ENCODE peak calls at places on chromosome 21, in six cellular contexts. One of them, this sample, is unnamed.

GRCh38 chr21:17387030-17387617 is 125.7 kb upstream of the CXADR start:
- DNase-seq in stimulated activated CD8-positive, alpha-beta memory T cell treated with anti-CD3 and anti-CD28 coated beads, Interleukin-15, amount 100 ng/mL, for 24 hours: no peak
- DNase-seq in activated CD8-positive, alpha-beta memory T cell treated with anti-CD3 and anti-CD28 coated beads, Interleukin-2, amount 50 U/mL, for 4 hours: peak; percentile 27
- DNase-seq in NCI-H1092: peak; percentile 79
- DNase-seq in smooth muscle cell of the brain vasculature: peak; percentile 52
- DNase-seq in GM12865: peak; percentile 68
- DNase-seq in this sample: peak; percentile 66

GRCh38 chr21:32335601-32336575 is 37.2 kb downstream of the MRAP start:
- DNase-seq in stimulated activated CD8-positive, alpha-beta memory T cell treated with anti-CD3 and anti-CD28 coated beads, Interleukin-15, amount 100 ng/mL, for 24 hours: no peak
- DNase-seq in activated CD8-positive, alpha-beta memory T cell treated with anti-CD3 and anti-CD28 coated beads, Interleukin-2, amount 50 U/mL, for 4 hours: no peak
- DNase-seq in NCI-H1092: no peak
- DNase-seq in smooth muscle cell of the brain vasculature: no peak
- DNase-seq in GM12865: no peak
- DNase-seq in this sample: no peak

GRCh38 chr21:43609501-43610340 is 49.6 kb downstream of the HSF2BP start:
- DNase-seq in stimulated activated CD8-positive, alpha-beta memory T cell treated with anti-CD3 and anti-CD28 coated beads, Interleukin-15, amount 100 ng/mL, for 24 hours: no peak
- DNase-seq in activated CD8-positive, alpha-beta memory T cell treated with anti-CD3 and anti-CD28 coated beads, Interleukin-2, amount 50 U/mL, for 4 hours: no peak
- DNase-seq in NCI-H1092: peak; percentile 99
- DNase-seq in smooth muscle cell of the brain vasculature: peak; percentile 74
- DNase-seq in GM12865: no peak
- DNase-seq in this sample: peak; percentile 51

GRCh38 chr21:33418686-33419085 is 15.5 kb downstream of the IFNGR2 start:
- DNase-seq in stimulated activated CD8-positive, alpha-beta memory T cell treated with anti-CD3 and anti-CD28 coated beads, Interleukin-15, amount 100 ng/mL, for 24 hours: no peak
- DNase-seq in activated CD8-positive, alpha-beta memory T cell treated with anti-CD3 and anti-CD28 coated beads, Interleukin-2, amount 50 U/mL, for 4 hours: no peak
- DNase-seq in NCI-H1092: no peak
- DNase-seq in smooth muscle cell of the brain vasculature: no peak
- DNase-seq in GM12865: no peak
- DNase-seq in this sample: no peak

GRCh38 chr21:17463441-17463840 is 49.4 kb upstream of the CXADR start:
- DNase-seq in stimulated activated CD8-positive, alpha-beta memory T cell treated with anti-CD3 and anti-CD28 coated beads, Interleukin-15, amount 100 ng/mL, for 24 hours: no peak
- DNase-seq in activated CD8-positive, alpha-beta memory T cell treated with anti-CD3 and anti-CD28 coated beads, Interleukin-2, amount 50 U/mL, for 4 hours: no peak
- DNase-seq in NCI-H1092: no peak
- DNase-seq in smooth muscle cell of the brain vasculature: no peak
- DNase-seq in GM12865: no peak
- DNase-seq in this sample: peak; percentile 42

GRCh38 chr21:25895565-25896205 is 160.9 kb downstream of the GABPA start:
- DNase-seq in stimulated activated CD8-positive, alpha-beta memory T cell treated with anti-CD3 and anti-CD28 coated beads, Interleukin-15, amount 100 ng/mL, for 24 hours: no peak
- DNase-seq in activated CD8-positive, alpha-beta memory T cell treated with anti-CD3 and anti-CD28 coated beads, Interleukin-2, amount 50 U/mL, for 4 hours: no peak
- DNase-seq in NCI-H1092: no peak
- DNase-seq in smooth muscle cell of the brain vasculature: no peak
- DNase-seq in GM12865: peak; percentile 46
- DNase-seq in this sample: peak; percentile 54

GRCh38 chr21:17784604-17785402 is 34.4 kb downstream of the C21orf91 start:
- DNase-seq in stimulated activated CD8-positive, alpha-beta memory T cell treated with anti-CD3 and anti-CD28 coated beads, Interleukin-15, amount 100 ng/mL, for 24 hours: no peak
- DNase-seq in activated CD8-positive, alpha-beta memory T cell treated with anti-CD3 and anti-CD28 coated beads, Interleukin-2, amount 50 U/mL, for 4 hours: no peak
- DNase-seq in NCI-H1092: no peak
- DNase-seq in smooth muscle cell of the brain vasculature: no peak
- DNase-seq in GM12865: peak; percentile 93
- DNase-seq in this sample: no peak

GRCh38 chr21:42737969-42738590 is 84.7 kb downstream of the PDE9A start:
- DNase-seq in stimulated activated CD8-positive, alpha-beta memory T cell treated with anti-CD3 and anti-CD28 coated beads, Interleukin-15, amount 100 ng/mL, for 24 hours: no peak
- DNase-seq in activated CD8-positive, alpha-beta memory T cell treated with anti-CD3 and anti-CD28 coated beads, Interleukin-2, amount 50 U/mL, for 4 hours: no peak
- DNase-seq in NCI-H1092: no peak
- DNase-seq in smooth muscle cell of the brain vasculature: no peak
- DNase-seq in GM12865: no peak
- DNase-seq in this sample: no peak

GRCh38 chr21:34354836-34355235 is 9.0 kb upstream of the KCNE2 start:
- DNase-seq in stimulated activated CD8-positive, alpha-beta memory T cell treated with anti-CD3 and anti-CD28 coated beads, Interleukin-15, amount 100 ng/mL, for 24 hours: no peak
- DNase-seq in activated CD8-positive, alpha-beta memory T cell treated with anti-CD3 and anti-CD28 coated beads, Interleukin-2, amount 50 U/mL, for 4 hours: no peak
- DNase-seq in NCI-H1092: no peak
- DNase-seq in smooth muscle cell of the brain vasculature: no peak
- DNase-seq in GM12865: no peak
- DNase-seq in this sample: peak; percentile 0

GRCh38 chr21:39630827-39631226 is 18.1 kb downstream of the B3GALT5 start:
- DNase-seq in stimulated activated CD8-positive, alpha-beta memory T cell treated with anti-CD3 and anti-CD28 coated beads, Interleukin-15, amount 100 ng/mL, for 24 hours: no peak
- DNase-seq in activated CD8-positive, alpha-beta memory T cell treated with anti-CD3 and anti-CD28 coated beads, Interleukin-2, amount 50 U/mL, for 4 hours: no peak
- DNase-seq in NCI-H1092: peak; percentile 26
- DNase-seq in smooth muscle cell of the brain vasculature: no peak
- DNase-seq in GM12865: no peak
- DNase-seq in this sample: no peak

GRCh38 chr21:42479582-42479981 is 16.4 kb downstream of the RSPH1 start:
- DNase-seq in stimulated activated CD8-positive, alpha-beta memory T cell treated with anti-CD3 and anti-CD28 coated beads, Interleukin-15, amount 100 ng/mL, for 24 hours: no peak
- DNase-seq in activated CD8-positive, alpha-beta memory T cell treated with anti-CD3 and anti-CD28 coated beads, Interleukin-2, amount 50 U/mL, for 4 hours: no peak
- DNase-seq in NCI-H1092: no peak
- DNase-seq in smooth muscle cell of the brain vasculature: no peak
- DNase-seq in GM12865: no peak
- DNase-seq in this sample: no peak

GRCh38 chr21:44720170-44720569 is 8.8 kb upstream of the TSPEAR start:
- DNase-seq in stimulated activated CD8-positive, alpha-beta memory T cell treated with anti-CD3 and anti-CD28 coated beads, Interleukin-15, amount 100 ng/mL, for 24 hours: no peak
- DNase-seq in activated CD8-positive, alpha-beta memory T cell treated with anti-CD3 and anti-CD28 coated beads, Interleukin-2, amount 50 U/mL, for 4 hours: no peak
- DNase-seq in NCI-H1092: no peak
- DNase-seq in smooth muscle cell of the brain vasculature: no peak
- DNase-seq in GM12865: no peak
- DNase-seq in this sample: no peak

GRCh38 chr21:41406340-41406739 is 19.7 kb upstream of the MX1 start:
- DNase-seq in stimulated activated CD8-positive, alpha-beta memory T cell treated with anti-CD3 and anti-CD28 coated beads, Interleukin-15, amount 100 ng/mL, for 24 hours: no peak
- DNase-seq in activated CD8-positive, alpha-beta memory T cell treated with anti-CD3 and anti-CD28 coated beads, Interleukin-2, amount 50 U/mL, for 4 hours: no peak
- DNase-seq in NCI-H1092: no peak
- DNase-seq in smooth muscle cell of the brain vasculature: no peak
- DNase-seq in GM12865: no peak
- DNase-seq in this sample: no peak

GRCh38 chr21:45454081-45454923 is 49.3 kb downstream of the COL18A1 start:
- DNase-seq in stimulated activated CD8-positive, alpha-beta memory T cell treated with anti-CD3 and anti-CD28 coated beads, Interleukin-15, amount 100 ng/mL, for 24 hours: no peak
- DNase-seq in activated CD8-positive, alpha-beta memory T cell treated with anti-CD3 and anti-CD28 coated beads, Interleukin-2, amount 50 U/mL, for 4 hours: no peak
- DNase-seq in NCI-H1092: no peak
- DNase-seq in smooth muscle cell of the brain vasculature: no peak
- DNase-seq in GM12865: no peak
- DNase-seq in this sample: no peak

GRCh38 chr21:34191876-34192275 is 118.5 kb downstream of the MRPS6 start:
- DNase-seq in stimulated activated CD8-positive, alpha-beta memory T cell treated with anti-CD3 and anti-CD28 coated beads, Interleukin-15, amount 100 ng/mL, for 24 hours: no peak
- DNase-seq in activated CD8-positive, alpha-beta memory T cell treated with anti-CD3 and anti-CD28 coated beads, Interleukin-2, amount 50 U/mL, for 4 hours: no peak
- DNase-seq in NCI-H1092: no peak
- DNase-seq in smooth muscle cell of the brain vasculature: no peak
- DNase-seq in GM12865: no peak
- DNase-seq in this sample: no peak

GRCh38 chr21:45990049-45990711 is 8.6 kb downstream of the COL6A1 start:
- DNase-seq in stimulated activated CD8-positive, alpha-beta memory T cell treated with anti-CD3 and anti-CD28 coated beads, Interleukin-15, amount 100 ng/mL, for 24 hours: no peak
- DNase-seq in activated CD8-positive, alpha-beta memory T cell treated with anti-CD3 and anti-CD28 coated beads, Interleukin-2, amount 50 U/mL, for 4 hours: peak; percentile 9
- DNase-seq in NCI-H1092: no peak
- DNase-seq in smooth muscle cell of the brain vasculature: no peak
- DNase-seq in GM12865: no peak
- DNase-seq in this sample: peak; percentile 5

GRCh38 chr21:32494946-32495703 is 82.6 kb downstream of the EVA1C start:
- DNase-seq in stimulated activated CD8-positive, alpha-beta memory T cell treated with anti-CD3 and anti-CD28 coated beads, Interleukin-15, amount 100 ng/mL, for 24 hours: no peak
- DNase-seq in activated CD8-positive, alpha-beta memory T cell treated with anti-CD3 and anti-CD28 coated beads, Interleukin-2, amount 50 U/mL, for 4 hours: no peak
- DNase-seq in NCI-H1092: no peak
- DNase-seq in smooth muscle cell of the brain vasculature: no peak
- DNase-seq in GM12865: no peak
- DNase-seq in this sample: no peak

GRCh38 chr21:31577280-31577679 is 82.2 kb upstream of the SOD1 start:
- DNase-seq in stimulated activated CD8-positive, alpha-beta memory T cell treated with anti-CD3 and anti-CD28 coated beads, Interleukin-15, amount 100 ng/mL, for 24 hours: no peak
- DNase-seq in activated CD8-positive, alpha-beta memory T cell treated with anti-CD3 and anti-CD28 coated beads, Interleukin-2, amount 50 U/mL, for 4 hours: no peak
- DNase-seq in NCI-H1092: no peak
- DNase-seq in smooth muscle cell of the brain vasculature: no peak
- DNase-seq in GM12865: no peak
- DNase-seq in this sample: no peak

GRCh38 chr21:18499761-18500376 is 96.3 kb upstream of the TMPRSS15 start:
- DNase-seq in stimulated activated CD8-positive, alpha-beta memory T cell treated with anti-CD3 and anti-CD28 coated beads, Interleukin-15, amount 100 ng/mL, for 24 hours: no peak
- DNase-seq in activated CD8-positive, alpha-beta memory T cell treated with anti-CD3 and anti-CD28 coated beads, Interleukin-2, amount 50 U/mL, for 4 hours: no peak
- DNase-seq in NCI-H1092: peak; percentile 42
- DNase-seq in smooth muscle cell of the brain vasculature: no peak
- DNase-seq in GM12865: peak; percentile 54
- DNase-seq in this sample: peak; percentile 44

GRCh38 chr21:42061866-42062542 is 9.1 kb upstream of the UMODL1 start:
- DNase-seq in stimulated activated CD8-positive, alpha-beta memory T cell treated with anti-CD3 and anti-CD28 coated beads, Interleukin-15, amount 100 ng/mL, for 24 hours: no peak
- DNase-seq in activated CD8-positive, alpha-beta memory T cell treated with anti-CD3 and anti-CD28 coated beads, Interleukin-2, amount 50 U/mL, for 4 hours: peak; percentile 57
- DNase-seq in NCI-H1092: no peak
- DNase-seq in smooth muscle cell of the brain vasculature: no peak
- DNase-seq in GM12865: no peak
- DNase-seq in this sample: no peak

GRCh38 chr21:37914211-37914900 is 1.9 kb downstream of the KCNJ6 start:
- DNase-seq in stimulated activated CD8-positive, alpha-beta memory T cell treated with anti-CD3 and anti-CD28 coated beads, Interleukin-15, amount 100 ng/mL, for 24 hours: no peak
- DNase-seq in activated CD8-positive, alpha-beta memory T cell treated with anti-CD3 and anti-CD28 coated beads, Interleukin-2, amount 50 U/mL, for 4 hours: no peak
- DNase-seq in NCI-H1092: peak; percentile 47
- DNase-seq in smooth muscle cell of the brain vasculature: no peak
- DNase-seq in GM12865: peak; percentile 5
- DNase-seq in this sample: no peak

GRCh38 chr21:14900611-14901010 is 164.2 kb downstream of the NRIP1 start:
- DNase-seq in stimulated activated CD8-positive, alpha-beta memory T cell treated with anti-CD3 and anti-CD28 coated beads, Interleukin-15, amount 100 ng/mL, for 24 hours: no peak
- DNase-seq in activated CD8-positive, alpha-beta memory T cell treated with anti-CD3 and anti-CD28 coated beads, Interleukin-2, amount 50 U/mL, for 4 hours: no peak
- DNase-seq in NCI-H1092: no peak
- DNase-seq in smooth muscle cell of the brain vasculature: peak; percentile 18
- DNase-seq in GM12865: no peak
- DNase-seq in this sample: no peak

GRCh38 chr21:35525443-35525842 is 476.3 kb upstream of the RUNX1 start:
- DNase-seq in stimulated activated CD8-positive, alpha-beta memory T cell treated with anti-CD3 and anti-CD28 coated beads, Interleukin-15, amount 100 ng/mL, for 24 hours: no peak
- DNase-seq in activated CD8-positive, alpha-beta memory T cell treated with anti-CD3 and anti-CD28 coated beads, Interleukin-2, amount 50 U/mL, for 4 hours: no peak
- DNase-seq in NCI-H1092: no peak
- DNase-seq in smooth muscle cell of the brain vasculature: no peak
- DNase-seq in GM12865: no peak
- DNase-seq in this sample: no peak

GRCh38 chr21:30072496-30072895 is 94.1 kb downstream of the CLDN17 start:
- DNase-seq in stimulated activated CD8-positive, alpha-beta memory T cell treated with anti-CD3 and anti-CD28 coated beads, Interleukin-15, amount 100 ng/mL, for 24 hours: no peak
- DNase-seq in activated CD8-positive, alpha-beta memory T cell treated with anti-CD3 and anti-CD28 coated beads, Interleukin-2, amount 50 U/mL, for 4 hours: no peak
- DNase-seq in NCI-H1092: no peak
- DNase-seq in smooth muscle cell of the brain vasculature: no peak
- DNase-seq in GM12865: peak; percentile 7
- DNase-seq in this sample: no peak

GRCh38 chr21:25963186-25963585 is 207.4 kb downstream of the APP start:
- DNase-seq in stimulated activated CD8-positive, alpha-beta memory T cell treated with anti-CD3 and anti-CD28 coated beads, Interleukin-15, amount 100 ng/mL, for 24 hours: no peak
- DNase-seq in activated CD8-positive, alpha-beta memory T cell treated with anti-CD3 and anti-CD28 coated beads, Interleukin-2, amount 50 U/mL, for 4 hours: no peak
- DNase-seq in NCI-H1092: no peak
- DNase-seq in smooth muscle cell of the brain vasculature: no peak
- DNase-seq in GM12865: no peak
- DNase-seq in this sample: no peak

GRCh38 chr21:31665397-31665796 is 5.9 kb downstream of the SOD1 start:
- DNase-seq in stimulated activated CD8-positive, alpha-beta memory T cell treated with anti-CD3 and anti-CD28 coated beads, Interleukin-15, amount 100 ng/mL, for 24 hours: no peak
- DNase-seq in activated CD8-positive, alpha-beta memory T cell treated with anti-CD3 and anti-CD28 coated beads, Interleukin-2, amount 50 U/mL, for 4 hours: no peak
- DNase-seq in NCI-H1092: no peak
- DNase-seq in smooth muscle cell of the brain vasculature: no peak
- DNase-seq in GM12865: no peak
- DNase-seq in this sample: no peak

GRCh38 chr21:35924714-35925301 is 135.5 kb downstream of the SETD4 start:
- DNase-seq in stimulated activated CD8-positive, alpha-beta memory T cell treated with anti-CD3 and anti-CD28 coated beads, Interleukin-15, amount 100 ng/mL, for 24 hours: no peak
- DNase-seq in activated CD8-positive, alpha-beta memory T cell treated with anti-CD3 and anti-CD28 coated beads, Interleukin-2, amount 50 U/mL, for 4 hours: no peak
- DNase-seq in NCI-H1092: no peak
- DNase-seq in smooth muscle cell of the brain vasculature: peak; percentile 53
- DNase-seq in GM12865: no peak
- DNase-seq in this sample: no peak

GRCh38 chr21:46116846-46117585 is 19.1 kb downstream of the COL6A2 start:
- DNase-seq in stimulated activated CD8-positive, alpha-beta memory T cell treated with anti-CD3 and anti-CD28 coated beads, Interleukin-15, amount 100 ng/mL, for 24 hours: no peak
- DNase-seq in activated CD8-positive, alpha-beta memory T cell treated with anti-CD3 and anti-CD28 coated beads, Interleukin-2, amount 50 U/mL, for 4 hours: peak; percentile 3
- DNase-seq in NCI-H1092: no peak
- DNase-seq in smooth muscle cell of the brain vasculature: no peak
- DNase-seq in GM12865: no peak
- DNase-seq in this sample: no peak

GRCh38 chr21:30044447-30045064 is 104.8 kb upstream of the GRIK1 start:
- DNase-seq in stimulated activated CD8-positive, alpha-beta memory T cell treated with anti-CD3 and anti-CD28 coated beads, Interleukin-15, amount 100 ng/mL, for 24 hours: no peak
- DNase-seq in activated CD8-positive, alpha-beta memory T cell treated with anti-CD3 and anti-CD28 coated beads, Interleukin-2, amount 50 U/mL, for 4 hours: no peak
- DNase-seq in NCI-H1092: peak; percentile 1
- DNase-seq in smooth muscle cell of the brain vasculature: no peak
- DNase-seq in GM12865: peak; percentile 9
- DNase-seq in this sample: peak; percentile 20

GRCh38 chr21:31752967-31753366 is 21.0 kb upstream of the SCAF4 start:
- DNase-seq in stimulated activated CD8-positive, alpha-beta memory T cell treated with anti-CD3 and anti-CD28 coated beads, Interleukin-15, amount 100 ng/mL, for 24 hours: no peak
- DNase-seq in activated CD8-positive, alpha-beta memory T cell treated with anti-CD3 and anti-CD28 coated beads, Interleukin-2, amount 50 U/mL, for 4 hours: no peak
- DNase-seq in NCI-H1092: no peak
- DNase-seq in smooth muscle cell of the brain vasculature: no peak
- DNase-seq in GM12865: no peak
- DNase-seq in this sample: no peak

GRCh38 chr21:16563795-16564194 is 834.0 kb downstream of the USP25 start:
- DNase-seq in stimulated activated CD8-positive, alpha-beta memory T cell treated with anti-CD3 and anti-CD28 coated beads, Interleukin-15, amount 100 ng/mL, for 24 hours: no peak
- DNase-seq in activated CD8-positive, alpha-beta memory T cell treated with anti-CD3 and anti-CD28 coated beads, Interleukin-2, amount 50 U/mL, for 4 hours: no peak
- DNase-seq in NCI-H1092: no peak
- DNase-seq in smooth muscle cell of the brain vasculature: no peak
- DNase-seq in GM12865: no peak
- DNase-seq in this sample: peak; percentile 75

GRCh38 chr21:34576043-34576466 is 38.9 kb downstream of the RCAN1 start:
- DNase-seq in stimulated activated CD8-positive, alpha-beta memory T cell treated with anti-CD3 and anti-CD28 coated beads, Interleukin-15, amount 100 ng/mL, for 24 hours: no peak
- DNase-seq in activated CD8-positive, alpha-beta memory T cell treated with anti-CD3 and anti-CD28 coated beads, Interleukin-2, amount 50 U/mL, for 4 hours: no peak
- DNase-seq in NCI-H1092: no peak
- DNase-seq in smooth muscle cell of the brain vasculature: no peak
- DNase-seq in GM12865: no peak
- DNase-seq in this sample: no peak

GRCh38 chr21:29164330-29164942 is 34.0 kb downstream of the MAP3K7CL start:
- DNase-seq in stimulated activated CD8-positive, alpha-beta memory T cell treated with anti-CD3 and anti-CD28 coated beads, Interleukin-15, amount 100 ng/mL, for 24 hours: no peak
- DNase-seq in activated CD8-positive, alpha-beta memory T cell treated with anti-CD3 and anti-CD28 coated beads, Interleukin-2, amount 50 U/mL, for 4 hours: no peak
- DNase-seq in NCI-H1092: peak; percentile 25
- DNase-seq in smooth muscle cell of the brain vasculature: peak; percentile 79
- DNase-seq in GM12865: peak; percentile 66
- DNase-seq in this sample: no peak